ENCODE peak calls at places on chromosomes 12 and 14, in nine cellular contexts. One of them, this sample, is unnamed.

GRCh38 chr14:24481622-24482324 is 26.3 kb downstream of the CMA1 start:
- DNase-seq in esophagus squamous epithelium: no peak
- DNase-seq in astrocyte of the spinal cord: no peak
- DNase-seq in foreskin fibroblast: no peak
- DNase-seq in CD8-positive, alpha-beta T cell: no peak
- DNase-seq in PC-9: peak
- DNase-seq in AG04449: no peak
- DNase-seq in cardiac muscle cell: peak
- DNase-seq in HepG2: peak
- DNase-seq in this sample: no peak

GRCh38 chr14:99873653-99874052 is 80.4 kb downstream of the EML1 start:
- DNase-seq in foreskin fibroblast: no peak
- DNase-seq in astrocyte of the spinal cord: no peak
- DNase-seq in PC-9: no peak
- DNase-seq in AG04449: no peak
- DNase-seq in HepG2: no peak
- DNase-seq in CD8-positive, alpha-beta T cell: no peak
- DNase-seq in esophagus squamous epithelium: no peak
- DNase-seq in cardiac muscle cell: no peak
- DNase-seq in this sample: no peak

GRCh38 chr12:107200394-107200793 is 107.0 kb upstream of the CRY1 start:
- DNase-seq in astrocyte of the spinal cord: peak
- DNase-seq in HepG2: peak
- DNase-seq in CD8-positive, alpha-beta T cell: no peak
- DNase-seq in esophagus squamous epithelium: no peak
- DNase-seq in AG04449: no peak
- DNase-seq in PC-9: peak
- DNase-seq in cardiac muscle cell: no peak
- DNase-seq in foreskin fibroblast: peak
- DNase-seq in this sample: peak

GRCh38 chr12:130423991-130424857 is 86.5 kb downstream of the PIWIL1 start:
- DNase-seq in AG04449: no peak
- DNase-seq in PC-9: no peak
- DNase-seq in esophagus squamous epithelium: no peak
- DNase-seq in foreskin fibroblast: no peak
- DNase-seq in CD8-positive, alpha-beta T cell: peak
- DNase-seq in astrocyte of the spinal cord: no peak
- DNase-seq in HepG2: no peak
- DNase-seq in cardiac muscle cell: no peak
- DNase-seq in this sample: no peak

GRCh38 chr14:82414853-82415539 is 881.3 kb upstream of the SEL1L start:
- DNase-seq in foreskin fibroblast: no peak
- DNase-seq in HepG2: no peak
- DNase-seq in AG04449: no peak
- DNase-seq in CD8-positive, alpha-beta T cell: no peak
- DNase-seq in astrocyte of the spinal cord: no peak
- DNase-seq in PC-9: no peak
- DNase-seq in esophagus squamous epithelium: no peak
- DNase-seq in cardiac muscle cell: no peak
- DNase-seq in this sample: no peak

GRCh38 chr14:85527006-85527405 is 2.9 kb upstream of the FLRT2 start:
- DNase-seq in CD8-positive, alpha-beta T cell: no peak
- DNase-seq in AG04449: no peak
- DNase-seq in esophagus squamous epithelium: no peak
- DNase-seq in PC-9: no peak
- DNase-seq in cardiac muscle cell: no peak
- DNase-seq in astrocyte of the spinal cord: peak
- DNase-seq in HepG2: no peak
- DNase-seq in foreskin fibroblast: no peak
- DNase-seq in this sample: no peak

GRCh38 chr12:106369624-106370346 is 12.2 kb downstream of the POLR3B start:
- DNase-seq in HepG2: no peak
- DNase-seq in cardiac muscle cell: no peak
- DNase-seq in CD8-positive, alpha-beta T cell: no peak
- DNase-seq in esophagus squamous epithelium: no peak
- DNase-seq in astrocyte of the spinal cord: peak
- DNase-seq in foreskin fibroblast: peak
- DNase-seq in AG04449: no peak
- DNase-seq in PC-9: peak
- DNase-seq in this sample: peak

GRCh38 chr12:128387811-128388422 is 120.9 kb downstream of the TMEM132C start:
- DNase-seq in esophagus squamous epithelium: no peak
- DNase-seq in cardiac muscle cell: peak
- DNase-seq in AG04449: no peak
- DNase-seq in astrocyte of the spinal cord: no peak
- DNase-seq in foreskin fibroblast: no peak
- DNase-seq in PC-9: peak
- DNase-seq in HepG2: peak
- DNase-seq in CD8-positive, alpha-beta T cell: no peak
- DNase-seq in this sample: no peak

GRCh38 chr14:52121441-52121840 is 52.6 kb upstream of the NID2 start:
- DNase-seq in astrocyte of the spinal cord: no peak
- DNase-seq in esophagus squamous epithelium: no peak
- DNase-seq in CD8-positive, alpha-beta T cell: no peak
- DNase-seq in foreskin fibroblast: peak
- DNase-seq in HepG2: no peak
- DNase-seq in cardiac muscle cell: no peak
- DNase-seq in AG04449: no peak
- DNase-seq in PC-9: no peak
- DNase-seq in this sample: no peak

GRCh38 chr14:105646175-105646574 is 119.8 kb downstream of the TMEM121 start:
- DNase-seq in astrocyte of the spinal cord: no peak
- DNase-seq in foreskin fibroblast: no peak
- DNase-seq in AG04449: no peak
- DNase-seq in esophagus squamous epithelium: no peak
- DNase-seq in CD8-positive, alpha-beta T cell: no peak
- DNase-seq in cardiac muscle cell: no peak
- DNase-seq in PC-9: no peak
- DNase-seq in HepG2: no peak
- DNase-seq in this sample: no peak

GRCh38 chr14:22597265-22597664 is 835 bp upstream of the ABHD4 start:
- DNase-seq in PC-9: no peak
- DNase-seq in foreskin fibroblast: no peak
- DNase-seq in HepG2: no peak
- DNase-seq in astrocyte of the spinal cord: no peak
- DNase-seq in AG04449: no peak
- DNase-seq in cardiac muscle cell: peak
- DNase-seq in esophagus squamous epithelium: no peak
- DNase-seq in CD8-positive, alpha-beta T cell: no peak
- DNase-seq in this sample: no peak

GRCh38 chr14:93430319-93430801 is 379 bp upstream of the UNC79 start:
- DNase-seq in HepG2: no peak
- DNase-seq in astrocyte of the spinal cord: no peak
- DNase-seq in AG04449: no peak
- DNase-seq in foreskin fibroblast: no peak
- DNase-seq in PC-9: no peak
- DNase-seq in CD8-positive, alpha-beta T cell: no peak
- DNase-seq in esophagus squamous epithelium: no peak
- DNase-seq in cardiac muscle cell: peak
- DNase-seq in this sample: no peak

GRCh38 chr12:49929581-49929980 is 21.0 kb upstream of the AQP2 start:
- DNase-seq in cardiac muscle cell: no peak
- DNase-seq in HepG2: no peak
- DNase-seq in CD8-positive, alpha-beta T cell: no peak
- DNase-seq in foreskin fibroblast: no peak
- DNase-seq in esophagus squamous epithelium: no peak
- DNase-seq in PC-9: no peak
- DNase-seq in astrocyte of the spinal cord: no peak
- DNase-seq in AG04449: no peak
- DNase-seq in this sample: no peak

GRCh38 chr12:120713861-120714482 is 3.7 kb downstream of the UNC119B start:
- DNase-seq in PC-9: peak
- DNase-seq in esophagus squamous epithelium: no peak
- DNase-seq in foreskin fibroblast: peak
- DNase-seq in cardiac muscle cell: peak
- DNase-seq in CD8-positive, alpha-beta T cell: peak
- DNase-seq in HepG2: peak
- DNase-seq in astrocyte of the spinal cord: peak
- DNase-seq in AG04449: peak
- DNase-seq in this sample: no peak

GRCh38 chr12:114820773-114821172 is 136.8 kb upstream of the TBX3 start:
- DNase-seq in esophagus squamous epithelium: no peak
- DNase-seq in CD8-positive, alpha-beta T cell: no peak
- DNase-seq in AG04449: no peak
- DNase-seq in astrocyte of the spinal cord: no peak
- DNase-seq in PC-9: no peak
- DNase-seq in cardiac muscle cell: no peak
- DNase-seq in foreskin fibroblast: no peak
- DNase-seq in HepG2: no peak
- DNase-seq in this sample: no peak

GRCh38 chr12:113152196-113152834 is 2.8 kb downstream of the CFAP73 start:
- DNase-seq in HepG2: no peak
- DNase-seq in foreskin fibroblast: no peak
- DNase-seq in cardiac muscle cell: no peak
- DNase-seq in astrocyte of the spinal cord: no peak
- DNase-seq in PC-9: no peak
- DNase-seq in AG04449: no peak
- DNase-seq in CD8-positive, alpha-beta T cell: no peak
- DNase-seq in esophagus squamous epithelium: no peak
- DNase-seq in this sample: no peak
- H3K4me3 ChIP-seq in HepG2: no peak
- H3K4me3 ChIP-seq in foreskin fibroblast: peak
- H3K4me3 ChIP-seq in cardiac muscle cell: peak
- H3K4me3 ChIP-seq in astrocyte of the spinal cord: no peak
- H3K4me3 ChIP-seq in PC-9: peak
- H3K4me3 ChIP-seq in AG04449: no peak
- H3K4me3 ChIP-seq in CD8-positive, alpha-beta T cell: peak
- H3K4me3 ChIP-seq in esophagus squamous epithelium: peak
- H3K4me3 ChIP-seq in this sample: no peak

DNA sequence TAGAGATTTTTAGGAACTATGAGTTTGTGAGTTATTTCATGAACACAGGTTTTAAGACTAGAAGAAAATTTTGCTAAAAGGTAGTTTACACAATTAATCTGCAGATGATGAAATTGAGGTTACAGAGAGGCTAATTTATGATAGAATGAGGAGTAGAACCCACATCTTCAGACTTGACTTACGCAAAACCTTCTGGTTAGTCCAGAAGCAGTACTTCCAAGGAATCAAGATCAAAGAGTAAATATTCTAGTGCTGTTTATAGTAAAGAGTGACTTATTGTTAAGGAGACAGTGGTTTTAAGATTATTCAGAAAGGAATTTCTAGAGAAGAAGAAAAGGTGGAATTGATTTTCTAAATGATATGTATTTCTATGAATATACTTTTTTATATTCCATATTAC is 10.6 kb upstream of the KITLG start:
- DNase-seq in HepG2: no peak
- DNase-seq in AG04449: no peak
- DNase-seq in foreskin fibroblast: no peak
- DNase-seq in cardiac muscle cell: no peak
- DNase-seq in PC-9: no peak
- DNase-seq in astrocyte of the spinal cord: no peak
- DNase-seq in esophagus squamous epithelium: no peak
- DNase-seq in CD8-positive, alpha-beta T cell: no peak
- DNase-seq in this sample: no peak
- TF ChIP-seq CTCF in HepG2: no peak
- TF ChIP-seq CTCF in AG04449: no peak
- TF ChIP-seq CTCF in foreskin fibroblast: no peak
- TF ChIP-seq CTCF in cardiac muscle cell: no peak
- TF ChIP-seq CTCF in PC-9: no peak
- TF ChIP-seq CTCF in astrocyte of the spinal cord: no peak
- TF ChIP-seq CTCF in esophagus squamous epithelium: no peak
- TF ChIP-seq CTCF in CD8-positive, alpha-beta T cell: no peak
- TF ChIP-seq CTCF in this sample: no peak

GRCh38 chr14:72578514-72578913 is 315.4 kb downstream of the DPF3 start:
- DNase-seq in foreskin fibroblast: no peak
- DNase-seq in cardiac muscle cell: no peak
- DNase-seq in esophagus squamous epithelium: no peak
- DNase-seq in HepG2: no peak
- DNase-seq in astrocyte of the spinal cord: no peak
- DNase-seq in CD8-positive, alpha-beta T cell: no peak
- DNase-seq in AG04449: no peak
- DNase-seq in PC-9: no peak
- DNase-seq in this sample: no peak

GRCh38 chr14:72588521-72588920 is 305.4 kb downstream of the DPF3 start:
- DNase-seq in astrocyte of the spinal cord: no peak
- DNase-seq in foreskin fibroblast: no peak
- DNase-seq in cardiac muscle cell: no peak
- DNase-seq in AG04449: no peak
- DNase-seq in HepG2: no peak
- DNase-seq in PC-9: no peak
- DNase-seq in esophagus squamous epithelium: no peak
- DNase-seq in CD8-positive, alpha-beta T cell: no peak
- DNase-seq in this sample: no peak

GRCh38 chr14:72582582-72582981 is 311.3 kb downstream of the DPF3 start:
- DNase-seq in AG04449: no peak
- DNase-seq in PC-9: no peak
- DNase-seq in cardiac muscle cell: no peak
- DNase-seq in foreskin fibroblast: no peak
- DNase-seq in esophagus squamous epithelium: no peak
- DNase-seq in CD8-positive, alpha-beta T cell: no peak
- DNase-seq in astrocyte of the spinal cord: no peak
- DNase-seq in HepG2: no peak
- DNase-seq in this sample: no peak

DNA sequence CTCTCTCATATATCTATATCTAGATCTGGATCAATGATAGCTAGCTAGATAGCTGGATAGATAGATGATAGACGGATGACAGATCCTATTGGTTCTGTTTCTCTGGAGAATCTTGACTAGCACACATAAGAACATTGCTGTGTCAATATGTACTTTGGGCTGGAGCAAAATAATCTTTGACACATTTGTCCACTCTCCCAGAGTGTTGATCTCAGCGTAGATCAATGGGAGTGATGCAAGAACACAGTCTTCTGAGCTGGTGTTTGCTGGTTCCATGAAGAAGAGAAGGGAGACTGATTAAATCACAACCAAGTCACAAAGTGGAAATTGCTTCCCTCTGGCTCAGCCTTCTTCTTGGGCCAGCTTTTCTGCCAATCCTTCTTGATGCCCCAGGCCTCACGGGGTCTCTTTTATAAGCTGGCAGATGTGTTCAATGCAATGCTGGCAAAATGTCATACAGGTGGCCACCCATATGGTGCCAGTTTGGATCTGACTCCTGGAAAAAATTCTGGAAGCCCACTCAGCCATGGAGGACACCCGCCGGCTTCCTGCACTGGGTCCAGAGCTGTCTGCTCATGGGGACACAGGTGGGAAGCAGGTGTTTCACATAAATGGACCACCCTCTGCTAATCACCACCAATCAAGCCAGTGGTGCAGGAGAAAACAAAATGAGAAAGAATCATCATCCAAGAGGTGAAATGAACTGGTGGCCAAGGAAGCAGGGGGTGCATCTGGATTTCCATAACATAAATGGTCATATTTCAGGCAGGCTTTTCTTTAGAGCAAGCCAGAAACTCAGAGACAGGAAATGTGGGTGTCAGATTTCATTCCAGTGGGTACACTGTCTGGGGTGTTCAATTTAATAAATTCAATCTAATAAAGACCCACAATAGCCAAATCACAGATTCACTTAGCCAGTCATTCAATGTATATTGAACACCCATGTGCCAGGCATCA is 310.3 kb downstream of the DPF3 start:
- DNase-seq in AG04449: no peak
- DNase-seq in cardiac muscle cell: no peak
- DNase-seq in astrocyte of the spinal cord: no peak
- DNase-seq in CD8-positive, alpha-beta T cell: no peak
- DNase-seq in esophagus squamous epithelium: no peak
- DNase-seq in foreskin fibroblast: no peak
- DNase-seq in PC-9: no peak
- DNase-seq in HepG2: no peak
- DNase-seq in this sample: no peak
- H3K4me3 ChIP-seq in AG04449: no peak
- H3K4me3 ChIP-seq in cardiac muscle cell: no peak
- H3K4me3 ChIP-seq in astrocyte of the spinal cord: no peak
- H3K4me3 ChIP-seq in CD8-positive, alpha-beta T cell: no peak
- H3K4me3 ChIP-seq in esophagus squamous epithelium: no peak
- H3K4me3 ChIP-seq in foreskin fibroblast: no peak
- H3K4me3 ChIP-seq in PC-9: no peak
- H3K4me3 ChIP-seq in HepG2: no peak
- H3K4me3 ChIP-seq in this sample: no peak

GRCh38 chr14:55802986-55803431 is 223.0 kb downstream of the KTN1 start:
- DNase-seq in PC-9: peak
- DNase-seq in astrocyte of the spinal cord: no peak
- DNase-seq in HepG2: peak
- DNase-seq in CD8-positive, alpha-beta T cell: no peak
- DNase-seq in cardiac muscle cell: no peak
- DNase-seq in esophagus squamous epithelium: no peak
- DNase-seq in AG04449: no peak
- DNase-seq in foreskin fibroblast: no peak
- DNase-seq in this sample: peak
- TF ChIP-seq CTCF in PC-9: peak
- TF ChIP-seq CTCF in astrocyte of the spinal cord: no peak
- TF ChIP-seq CTCF in HepG2: peak
- TF ChIP-seq CTCF in CD8-positive, alpha-beta T cell: no peak
- TF ChIP-seq CTCF in cardiac muscle cell: no peak
- TF ChIP-seq CTCF in esophagus squamous epithelium: no peak
- TF ChIP-seq CTCF in AG04449: no peak
- TF ChIP-seq CTCF in foreskin fibroblast: no peak
- TF ChIP-seq CTCF in this sample: peak

This sample was measured in epithelial cell of proximal tubule.